ENCODE peak calls at places on chromosome 21, in ten cellular contexts. Z is fibroblast of pulmonary artery, A is cardiac muscle cell, O is HepG2, P is foreskin fibroblast, H is RWPE1, D is AG09319, G is choroid plexus epithelial cell, Q is HFFc6, N is K562. R is an unnamed sample.

GRCh38 chr21:45640888-45641479 is 2.5 kb upstream of the PCBP3 start:
- DNase-seq in O (no peak), A (peak; percentile 87), D (peak; percentile 5), H (peak; percentile 33), Z (peak; percentile 71), G (peak; percentile 81), N (no peak), P (peak; percentile 81), Q (no peak), R (peak; percentile 53)

GRCh38 chr21:41163086-41163485 is 4.9 kb upstream of the BACE2 start:
- DNase-seq in P (no peak), Z (no peak), N (no peak), H (no peak), G (no peak), Q (no peak), A (no peak), O (no peak), D (no peak), R (no peak)

GRCh38 chr21:34017127-34017961 is 56.0 kb upstream of the MRPS6 start:
- DNase-seq in Z (no peak), D (no peak), P (no peak), Q (peak; percentile 15), O (peak; percentile 56), N (no peak), H (no peak), A (no peak), G (peak; percentile 77), R (peak; percentile 36)

GRCh38 chr21:37198989-37199924 is 67.9 kb downstream of the VPS26C start:
- DNase-seq in N (no peak), Z (peak; percentile 22), O (no peak), H (peak; percentile 41), D (no peak), G (peak; percentile 60), A (peak; percentile 42), Q (peak; percentile 89), P (peak; percentile 82), R (no peak)

GRCh38 chr21:45538381-45539045 is 3.7 kb downstream of the SLC19A1 start:
- DNase-seq in Q (no peak), P (no peak), Z (no peak), O (no peak), D (no peak), N (no peak), H (no peak), G (no peak), A (no peak), R (no peak)

GRCh38 chr21:26918318-26919065 is 48.4 kb downstream of the ADAMTS5 start:
- DNase-seq in O (no peak), Z (no peak), G (peak; percentile 69), Q (peak; percentile 78), P (peak; percentile 85), H (no peak), N (no peak), A (peak; percentile 3), D (no peak), R (no peak)

GRCh38 chr21:18744840-18745239 is 341.3 kb upstream of the TMPRSS15 start:
- DNase-seq in O (no peak), Q (no peak), A (no peak), P (no peak), G (no peak), D (no peak), H (no peak), Z (no peak), N (no peak), R (no peak)

GRCh38 chr21:15480160-15480559 is 249.6 kb upstream of the USP25 start:
- DNase-seq in Q (no peak), P (no peak), G (no peak), Z (no peak), A (no peak), H (no peak), D (no peak), O (no peak), N (no peak), R (no peak)

DNA sequence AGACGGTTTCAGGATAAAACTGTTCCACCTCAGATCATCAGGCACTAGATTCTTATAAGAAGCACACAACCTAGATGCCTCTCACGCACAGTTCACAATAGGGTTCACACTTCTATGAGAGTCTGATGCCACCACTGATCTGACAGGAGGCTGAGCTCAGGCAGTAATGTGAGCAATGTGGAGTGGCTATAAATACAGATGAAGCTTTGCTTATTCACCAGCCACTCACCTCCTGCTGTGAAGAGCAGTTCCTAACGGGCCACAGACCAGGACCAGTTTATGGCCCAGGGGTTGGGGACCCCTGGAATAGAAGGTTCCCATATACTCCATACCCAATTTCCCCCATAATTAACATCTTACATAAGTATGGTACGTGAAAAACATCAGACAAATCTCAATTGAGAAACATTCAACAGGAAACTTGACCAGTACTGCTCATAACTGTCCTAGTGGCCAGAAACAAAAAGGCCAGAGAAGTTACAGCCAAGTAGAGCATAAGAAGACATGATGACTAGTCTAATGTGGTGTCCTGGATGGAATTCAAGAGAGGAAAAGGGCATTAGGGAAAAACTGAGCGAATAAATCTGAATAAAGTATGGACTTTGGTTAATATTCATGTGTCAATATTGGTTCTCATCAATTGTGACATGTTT is 24.7 kb upstream of the IGSF5 start:
- DNase-seq in G (peak; percentile 46), N (no peak), D (no peak), P (peak; percentile 6), O (no peak), Q (peak; percentile 50), H (no peak), A (no peak), Z (no peak), R (no peak)
- TF ChIP-seq CTCF in G (no peak), N (no peak), D (no peak), P (peak; percentile 9), O (no peak), Q (peak; percentile 63), H (no peak), A (no peak), Z (no peak), R (no peak)

DNA sequence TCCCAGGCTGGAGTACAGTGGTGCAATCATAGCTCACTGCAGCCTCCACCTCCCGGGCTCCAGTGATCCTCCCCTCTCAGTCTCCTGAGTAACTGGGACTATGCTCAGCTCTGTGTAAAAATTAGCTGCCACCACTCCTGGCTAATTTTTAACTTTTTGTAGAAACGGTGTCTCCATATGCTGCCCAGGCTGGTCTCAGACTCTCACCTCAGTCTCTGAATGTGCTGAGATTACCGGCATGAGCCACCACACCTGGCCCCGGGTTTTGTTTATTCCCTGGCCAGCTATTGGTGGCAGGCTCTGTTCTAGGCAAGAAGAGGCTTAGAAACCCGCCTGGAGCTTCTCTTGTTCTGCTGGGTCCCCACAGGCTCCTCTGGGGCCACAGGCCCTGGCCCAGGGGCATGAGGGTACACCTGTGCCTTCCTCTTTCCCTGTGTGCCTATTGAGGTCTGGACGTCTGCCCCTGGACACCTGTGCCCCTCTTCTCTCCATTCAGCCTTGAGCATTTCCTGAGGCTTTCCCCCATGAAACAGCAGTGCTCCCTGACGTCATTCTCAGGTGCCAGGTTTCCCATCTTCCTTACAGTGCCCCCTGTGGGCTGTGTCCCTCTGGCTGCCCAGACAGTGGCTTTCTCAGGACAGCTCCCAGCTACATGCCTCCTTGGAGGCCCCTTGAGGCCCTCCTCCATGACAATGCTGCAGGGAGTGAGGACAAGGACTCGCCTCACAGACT is 57.5 kb downstream of the PCP4 start:
- DNase-seq in O (no peak), Z (no peak), P (no peak), N (no peak), A (no peak), D (no peak), G (no peak), Q (no peak), H (no peak), R (no peak)
- TF ChIP-seq CTCF in O (no peak), Z (no peak), P (no peak), N (peak; percentile 16), A (no peak), D (no peak), G (no peak), Q (no peak), H (no peak), R (no peak)

DNA sequence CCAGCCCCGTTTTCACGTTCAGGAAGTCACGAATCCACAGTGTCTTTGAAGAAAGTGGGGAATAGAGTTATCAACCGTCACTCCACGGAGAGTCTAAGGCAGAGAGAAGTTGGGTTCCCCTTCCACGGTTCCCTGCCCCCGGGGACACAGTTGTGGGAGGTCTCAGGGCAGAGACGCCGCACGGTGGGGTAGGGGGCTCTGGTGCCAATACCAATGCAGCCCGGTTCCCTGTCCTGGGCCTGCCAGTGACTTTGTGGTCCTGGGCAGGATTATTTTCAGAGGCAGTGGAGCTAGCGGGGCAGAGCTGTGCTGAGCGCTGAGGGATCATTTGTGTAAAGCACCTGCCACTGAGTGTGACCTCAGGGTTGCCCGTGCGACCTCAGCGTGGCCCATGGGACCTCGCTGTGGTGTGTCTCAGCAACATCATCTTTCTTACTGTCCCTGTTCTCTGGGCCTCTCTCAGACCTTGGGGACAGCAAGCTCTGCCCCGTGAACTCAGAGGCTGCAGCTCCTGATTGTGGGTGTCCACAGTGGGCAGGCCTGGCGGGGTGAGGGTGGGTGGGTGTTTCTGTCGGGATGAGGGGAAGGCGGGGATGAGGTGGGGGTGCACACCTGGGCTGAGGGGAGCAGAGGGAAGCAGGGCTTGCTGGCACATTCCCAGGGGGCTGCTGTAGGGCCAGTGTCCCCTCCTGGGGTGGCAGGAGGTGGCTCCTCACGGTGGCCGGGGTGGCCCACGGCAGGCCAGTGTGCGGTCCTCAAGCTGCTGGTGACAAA is 65.2 kb downstream of the AGPAT3 start:
- DNase-seq in P (no peak), Q (no peak), D (no peak), Z (no peak), H (no peak), G (no peak), O (no peak), N (no peak), A (no peak), R (no peak)
- TF ChIP-seq CTCF in P (no peak), Q (no peak), D (no peak), Z (no peak), H (no peak), G (no peak), O (peak; percentile 6), N (no peak), A (no peak), R (no peak)

GRCh38 chr21:44442266-44443125 is 12.8 kb upstream of the LRRC3 start:
- DNase-seq in A (no peak), O (no peak), P (no peak), D (no peak), N (no peak), Z (no peak), H (no peak), G (no peak), Q (no peak), R (no peak)

GRCh38 chr21:44445413-44445812 is 9.9 kb upstream of the LRRC3 start:
- DNase-seq in H (no peak), P (no peak), D (no peak), N (no peak), G (no peak), O (no peak), Q (no peak), A (no peak), Z (no peak), R (no peak)

GRCh38 chr21:44443891-44444285 is 11.4 kb upstream of the LRRC3 start:
- DNase-seq in D (no peak), Q (no peak), Z (no peak), P (no peak), G (no peak), A (no peak), H (no peak), N (no peak), O (no peak), R (no peak)

GRCh38 chr21:44443291-44443890 is 11.9 kb upstream of the LRRC3 start:
- DNase-seq in H (no peak), P (no peak), Z (no peak), O (no peak), G (no peak), N (no peak), D (no peak), A (no peak), Q (no peak), R (no peak)

DNA sequence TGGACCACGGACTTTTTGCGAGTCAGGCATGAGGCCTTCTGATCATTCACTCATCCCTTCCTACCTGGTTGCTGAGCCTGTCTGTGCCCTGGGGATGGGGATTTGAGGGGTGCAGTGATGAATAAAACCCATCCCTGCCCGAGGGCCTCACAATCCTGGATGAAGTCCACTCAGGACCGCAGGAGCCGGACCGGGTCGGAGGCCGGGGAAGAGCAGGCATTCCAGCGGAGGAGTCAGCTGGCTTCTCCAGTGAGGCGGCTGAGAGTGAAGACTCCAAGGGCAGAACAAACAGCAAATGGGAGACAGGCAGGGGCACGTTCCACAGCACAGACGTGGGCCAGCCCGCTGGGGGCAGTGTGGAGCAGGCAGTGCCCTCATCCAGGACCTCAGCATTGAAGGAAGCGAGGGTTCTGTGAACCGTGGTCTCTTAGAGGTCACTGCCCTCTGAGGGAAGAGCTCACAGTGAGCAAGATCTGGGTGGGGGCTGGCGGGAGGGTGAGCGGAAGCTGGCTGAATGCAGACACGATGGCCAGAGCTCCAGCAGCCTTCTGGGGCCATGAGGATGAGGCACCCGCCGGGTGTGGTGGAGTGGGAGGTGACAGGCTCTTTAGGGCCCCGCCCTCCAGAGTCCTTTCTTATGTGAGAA is 10.9 kb upstream of the LRRC3 start:
- DNase-seq in N (peak; percentile 53), G (no peak), Z (no peak), O (peak; percentile 66), A (no peak), D (no peak), H (no peak), Q (no peak), P (no peak), R (no peak)
- TF ChIP-seq CTCF in N (peak; percentile 54), G (peak; percentile 24), Z (peak; percentile 16), O (peak; percentile 94), A (no peak), D (no peak), H (no peak), Q (peak; percentile 26), P (no peak), R (no peak)